ENCODE peak calls at places on chromosomes 13 and 19, in six cellular contexts. L is uterus, K is cardiac muscle cell, U is mucosa of descending colon, G is PC-3, T is thoracic aorta. X is an unnamed sample.
A peak's percentile ranks its signal among the peaks of the same experiment; 100 is the strongest.

GRCh38 chr19:9406798-9407352 is 28.5 kb downstream of the ZNF266 start:
- DNase-seq in U (peak; percentile 69), K (peak; percentile 92), G (no peak), T (no peak), L (peak; percentile 59), X (no peak)

GRCh38 chr13:23695711-23696512 is 125.7 kb downstream of the TNFRSF19 start:
- DNase-seq in G (no peak), K (peak; percentile 33), L (no peak), U (peak; percentile 40), T (no peak), X (no peak)

GRCh38 chr13:59176775-59177174 is 987.0 kb downstream of the DIAPH3 start:
- DNase-seq in G (peak; percentile 5), K (no peak), T (no peak), U (no peak), L (no peak), X (no peak)

GRCh38 chr19:29478578-29479565 is 46.9 kb upstream of the VSTM2B start:
- DNase-seq in L (no peak), G (no peak), K (no peak), U (no peak), T (no peak), X (no peak)

GRCh38 chr19:30791116-30791515 is 418.9 kb downstream of the ZNF536 start:
- DNase-seq in K (no peak), U (no peak), G (no peak), T (no peak), L (peak; percentile 46), X (no peak)

GRCh38 chr19:35590875-35591274 is 4.9 kb downstream of the PMIS2 start:
- DNase-seq in U (no peak), L (no peak), K (no peak), T (no peak), G (no peak), X (no peak)

GRCh38 chr19:53333071-53333465 is 481 bp upstream of the ZNF845 start:
- DNase-seq in T (peak; percentile 15), L (peak; percentile 41), G (no peak), K (no peak), U (peak; percentile 43), X (no peak)

GRCh38 chr19:31892060-31892459 is 453.4 kb upstream of the ZNF507 start:
- DNase-seq in U (no peak), L (no peak), T (no peak), G (no peak), K (no peak), X (no peak)

GRCh38 chr19:17073869-17074627 is 1.2 kb downstream of the HAUS8 start:
- DNase-seq in U (peak; percentile 40), K (no peak), T (no peak), L (no peak), G (no peak), X (no peak)

GRCh38 chr13:111095911-111096501 is 19.1 kb upstream of the ARHGEF7 start:
- DNase-seq in K (no peak), T (no peak), U (no peak), L (no peak), G (no peak), X (no peak)

GRCh38 chr13:30763786-30764440 is 28.6 kb downstream of the ALOX5AP start:
- DNase-seq in T (no peak), K (peak; percentile 30), G (peak; percentile 31), U (no peak), L (no peak), X (no peak)

GRCh38 chr13:82803341-82803740 is 1078.9 kb downstream of the SLITRK1 start:
- DNase-seq in G (no peak), L (no peak), T (no peak), U (no peak), K (peak; percentile 22), X (no peak)

GRCh38 chr13:31046711-31047279 is 114.3 kb downstream of the TEX26 start:
- DNase-seq in K (peak; percentile 68), T (no peak), G (no peak), L (peak; percentile 31), U (peak; percentile 67), X (no peak)

GRCh38 chr19:10797078-10797477 is 38.9 kb downstream of the TMED1 start:
- DNase-seq in L (no peak), T (no peak), G (no peak), U (no peak), K (no peak), X (no peak)

GRCh38 chr19:48481846-48482639 is 12.9 kb downstream of the CYTH2 start:
- DNase-seq in L (no peak), T (no peak), U (no peak), K (no peak), G (no peak), X (no peak)

GRCh38 chr19:15623711-15624318 is 8.8 kb downstream of the CYP4F8 start:
- DNase-seq in K (no peak), G (peak; percentile 37), L (no peak), U (peak; percentile 25), T (no peak), X (no peak)

GRCh38 chr13:98299954-98300350 is 122.9 kb upstream of the RNF113B start:
- DNase-seq in L (no peak), K (peak; percentile 4), G (no peak), U (no peak), T (no peak), X (no peak)

GRCh38 chr13:98327326-98328314 is 150.6 kb upstream of the RNF113B start:
- DNase-seq in G (no peak), K (peak; percentile 65), U (no peak), T (no peak), L (no peak), X (no peak)

GRCh38 chr13:74839656-74840055 is 642.3 kb downstream of the TBC1D4 start:
- DNase-seq in L (no peak), K (peak; percentile 4), G (peak; percentile 48), T (no peak), U (no peak), X (no peak)

GRCh38 chr13:25046985-25047660 is 48.8 kb upstream of the PABPC3 start:
- DNase-seq in K (peak; percentile 4), T (no peak), G (no peak), L (no peak), U (no peak), X (no peak)

GRCh38 chr19:33957804-33958203 is 161.1 kb downstream of the KCTD15 start:
- DNase-seq in G (no peak), L (no peak), K (no peak), U (no peak), T (no peak), X (no peak)

GRCh38 chr13:32264407-32264806 is 50.8 kb downstream of the ZAR1L start:
- DNase-seq in G (peak; percentile 30), T (no peak), U (no peak), K (peak; percentile 83), L (peak; percentile 52), X (no peak)

DNA sequence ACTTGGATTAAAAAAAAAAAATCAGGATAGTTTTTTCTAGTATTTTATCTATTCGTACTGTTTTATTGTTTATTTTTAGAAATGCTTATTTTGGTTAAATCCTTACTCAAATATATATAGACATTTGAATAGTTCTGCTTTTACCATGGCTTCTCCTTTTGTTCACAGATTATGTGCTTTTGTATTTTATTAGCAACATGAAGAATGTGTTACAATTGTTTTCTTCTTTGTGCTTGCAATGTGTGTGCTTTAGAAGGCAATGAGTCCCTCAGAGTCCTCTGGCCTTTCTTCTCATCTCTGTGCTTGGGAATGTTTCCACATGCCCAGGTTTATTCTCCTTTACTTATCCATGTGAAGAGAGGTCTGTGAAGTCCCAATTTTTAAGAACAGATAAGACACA is 324.0 kb downstream of the KCNRG start:
- DNase-seq in T (no peak), G (no peak), L (no peak), K (no peak), U (no peak), X (no peak)
- H3K4me1 ChIP-seq in T (no peaks in the 10 kb centered on the region), G (no peaks in the 10 kb centered on the region), L (no peaks in the 10 kb centered on the region), K (peaks cover 8% of the 10 kb centered on the region), U (no peaks in the 10 kb centered on the region), X (no peaks in the 10 kb centered on the region)

GRCh38 chr19:54489341-54489740 is 13.3 kb upstream of the LAIR2 start:
- DNase-seq in L (no peak), T (no peak), G (no peak), K (no peak), U (no peak), X (no peak)
- H3K4me1 ChIP-seq in L (no peaks in the 10 kb centered on the region), T (no peaks in the 10 kb centered on the region), G (no peaks in the 10 kb centered on the region), K (no peaks in the 10 kb centered on the region), U (no peaks in the 10 kb centered on the region), X (no peaks in the 10 kb centered on the region)

DNA sequence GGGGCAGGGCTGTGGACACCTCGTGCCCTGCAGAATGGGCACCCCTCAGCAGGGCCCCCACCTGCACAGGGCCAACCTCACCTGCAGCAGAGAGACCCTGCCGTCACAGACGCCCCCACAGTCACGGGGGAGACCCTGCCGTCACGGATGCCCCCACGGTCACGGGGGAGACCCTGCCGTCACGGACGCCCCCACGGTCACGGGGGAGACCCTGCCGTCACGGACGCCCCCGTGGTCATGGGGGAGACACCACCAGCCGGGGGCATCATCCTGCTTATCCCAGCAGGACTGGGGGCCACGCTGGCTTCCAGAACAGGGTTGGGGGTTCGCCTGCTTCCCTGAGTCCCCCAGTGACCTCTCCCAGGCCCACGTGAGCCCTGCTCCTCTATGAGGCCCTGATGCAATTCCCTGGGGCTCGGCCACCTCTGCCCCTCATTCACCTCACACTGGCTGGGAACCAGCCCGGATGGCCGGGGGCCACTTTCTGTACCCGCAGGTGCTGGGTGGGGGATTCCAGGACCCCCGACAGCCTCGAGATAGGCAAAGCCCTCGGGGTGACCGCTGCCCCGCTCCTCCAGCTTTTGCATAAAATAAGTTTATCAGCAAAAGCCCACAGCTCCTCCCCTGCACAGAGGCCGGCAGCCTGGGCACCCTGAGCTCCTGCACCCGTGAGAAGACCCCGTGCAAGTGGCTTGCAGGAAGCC is 23.6 kb downstream of the SBNO2 start:
- DNase-seq in K (no peak), G (no peak), L (no peak), U (no peak), T (no peak), X (no peak)
- H3K4me1 ChIP-seq in K (peaks cover 1% of the 10 kb centered on the region), G (no peaks in the 10 kb centered on the region), L (no peaks in the 10 kb centered on the region), U (peaks cover 12% of the 10 kb centered on the region), T (peaks cover 29% of the 10 kb centered on the region), X (peaks cover 31% of the 10 kb centered on the region)

GRCh38 chr19:46953955-46954501 is 65.6 kb upstream of the NPAS1 start:
- DNase-seq in G (no peak), U (no peak), K (no peak), T (no peak), L (no peak), X (no peak)
- H3K4me1 ChIP-seq in G (peaks cover 43% of the 10 kb centered on the region), U (peaks cover 48% of the 10 kb centered on the region), K (peaks cover 8% of the 10 kb centered on the region), T (peaks cover 17% of the 10 kb centered on the region), L (peaks cover 6% of the 10 kb centered on the region), X (peaks cover 29% of the 10 kb centered on the region)

GRCh38 chr13:28671393-28671792 is 12.5 kb downstream of the POMP start:
- DNase-seq in K (no peak), L (no peak), T (no peak), U (no peak), G (no peak), X (no peak)
- H3K4me1 ChIP-seq in K (no peaks in the 10 kb centered on the region), L (no peaks in the 10 kb centered on the region), T (no peaks in the 10 kb centered on the region), U (no peaks in the 10 kb centered on the region), G (no peaks in the 10 kb centered on the region), X (no peaks in the 10 kb centered on the region)

DNA sequence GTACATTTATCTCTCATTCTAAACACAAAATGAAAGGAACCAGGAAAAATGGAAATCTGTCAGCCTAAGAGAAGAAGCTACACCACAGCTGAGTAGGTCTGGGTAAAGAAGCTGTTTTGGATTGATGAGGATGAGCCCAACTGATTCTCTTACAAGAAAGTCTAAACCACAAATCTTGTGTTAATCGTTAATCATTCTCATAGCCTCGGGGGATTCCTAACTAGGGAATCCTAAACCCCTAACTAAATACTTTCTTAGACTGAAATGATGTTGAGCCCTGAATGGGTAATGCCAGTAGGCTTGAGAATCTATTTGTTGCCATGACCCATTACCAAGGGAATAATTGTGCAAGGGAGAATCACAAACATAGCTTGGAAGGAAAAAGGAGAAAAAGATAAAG is 327.5 kb upstream of the SPRY2 start:
- DNase-seq in L (no peak), K (no peak), T (no peak), U (no peak), G (no peak), X (no peak)
- H3K4me1 ChIP-seq in L (no peaks in the 10 kb centered on the region), K (no peaks in the 10 kb centered on the region), T (peaks cover 12% of the 10 kb centered on the region), U (no peaks in the 10 kb centered on the region), G (no peaks in the 10 kb centered on the region), X (no peaks in the 10 kb centered on the region)

GRCh38 chr13:85381082-85381481 is 418.1 kb downstream of the SLITRK6 start:
- DNase-seq in L (no peak), U (no peak), K (no peak), G (peak; percentile 57), T (no peak), X (no peak)
- H3K4me1 ChIP-seq in L (no peaks in the 10 kb centered on the region), U (no peaks in the 10 kb centered on the region), K (no peaks in the 10 kb centered on the region), G (peaks cover 18% of the 10 kb centered on the region), T (no peaks in the 10 kb centered on the region), X (no peaks in the 10 kb centered on the region)

X was measured in Panc1.